ENCODE peak calls at places on chromosomes 6 and 20, in five cellular contexts. One of them, this sample, is unnamed.

GRCh38 chr20:40688129-40689099 is 622 bp downstream of the MAFB start:
- DNase-seq in small intestine: peak; percentile 23
- DNase-seq in lower lobe of right lung: peak; percentile 66
- DNase-seq in transverse colon: no peak
- DNase-seq in gastrocnemius medialis: no peak
- DNase-seq in this sample: no peak

GRCh38 chr20:2946988-2947961 is 74.0 kb downstream of the PTPRA start:
- DNase-seq in small intestine: peak; percentile 53
- DNase-seq in lower lobe of right lung: no peak
- DNase-seq in transverse colon: no peak
- DNase-seq in gastrocnemius medialis: no peak
- DNase-seq in this sample: no peak

GRCh38 chr6:41655706-41656668 is 17.7 kb downstream of the MDFI start:
- DNase-seq in small intestine: no peak
- DNase-seq in lower lobe of right lung: peak; percentile 22
- DNase-seq in transverse colon: no peak
- DNase-seq in gastrocnemius medialis: no peak
- DNase-seq in this sample: no peak

GRCh38 chr20:10094566-10095173 is 59.9 kb downstream of the ANKEF1 start:
- DNase-seq in small intestine: no peak
- DNase-seq in lower lobe of right lung: no peak
- DNase-seq in transverse colon: no peak
- DNase-seq in gastrocnemius medialis: no peak
- DNase-seq in this sample: no peak

GRCh38 chr20:41654292-41654691 is 36.1 kb upstream of the CHD6 start:
- DNase-seq in small intestine: peak; percentile 31
- DNase-seq in lower lobe of right lung: no peak
- DNase-seq in transverse colon: no peak
- DNase-seq in gastrocnemius medialis: no peak
- DNase-seq in this sample: no peak

GRCh38 chr6:151847064-151847463 is 39.6 kb downstream of the ESR1 start:
- DNase-seq in small intestine: no peak
- DNase-seq in lower lobe of right lung: no peak
- DNase-seq in transverse colon: no peak
- DNase-seq in gastrocnemius medialis: no peak
- DNase-seq in this sample: no peak

GRCh38 chr6:34970962-34971361 is 81.9 kb downstream of the ANKS1A start:
- DNase-seq in small intestine: no peak
- DNase-seq in lower lobe of right lung: no peak
- DNase-seq in transverse colon: no peak
- DNase-seq in gastrocnemius medialis: no peak
- DNase-seq in this sample: no peak

GRCh38 chr20:41135187-41135887 is 2.0 kb upstream of the PLCG1 start:
- DNase-seq in small intestine: peak; percentile 63
- DNase-seq in lower lobe of right lung: peak; percentile 60
- DNase-seq in transverse colon: peak; percentile 60
- DNase-seq in gastrocnemius medialis: no peak
- DNase-seq in this sample: no peak

GRCh38 chr6:42007753-42008528 is 42.4 kb upstream of the TAF8 start:
- DNase-seq in small intestine: no peak
- DNase-seq in lower lobe of right lung: no peak
- DNase-seq in transverse colon: no peak
- DNase-seq in gastrocnemius medialis: no peak
- DNase-seq in this sample: no peak

GRCh38 chr6:89950879-89951391 is 56.7 kb downstream of the GJA10 start:
- DNase-seq in small intestine: no peak
- DNase-seq in lower lobe of right lung: no peak
- DNase-seq in transverse colon: no peak
- DNase-seq in gastrocnemius medialis: no peak
- DNase-seq in this sample: no peak

GRCh38 chr6:7254980-7255825 is 57.8 kb downstream of the SSR1 start:
- DNase-seq in small intestine: no peak
- DNase-seq in lower lobe of right lung: peak; percentile 62
- DNase-seq in transverse colon: no peak
- DNase-seq in gastrocnemius medialis: no peak
- DNase-seq in this sample: no peak

GRCh38 chr6:128491041-128491642 is 29.3 kb downstream of the PTPRK start:
- DNase-seq in small intestine: peak; percentile 38
- DNase-seq in lower lobe of right lung: no peak
- DNase-seq in transverse colon: peak; percentile 29
- DNase-seq in gastrocnemius medialis: no peak
- DNase-seq in this sample: no peak

GRCh38 chr20:9143926-9144325 is 75.0 kb downstream of the PLCB4 start:
- DNase-seq in small intestine: no peak
- DNase-seq in lower lobe of right lung: no peak
- DNase-seq in transverse colon: no peak
- DNase-seq in gastrocnemius medialis: no peak
- DNase-seq in this sample: no peak

GRCh38 chr20:40678286-40678835 is 10.7 kb downstream of the MAFB start:
- DNase-seq in small intestine: no peak
- DNase-seq in lower lobe of right lung: no peak
- DNase-seq in transverse colon: no peak
- DNase-seq in gastrocnemius medialis: no peak
- DNase-seq in this sample: no peak

GRCh38 chr20:58712116-58712822 is 19.7 kb downstream of the NPEPL1 start:
- DNase-seq in small intestine: no peak
- DNase-seq in lower lobe of right lung: no peak
- DNase-seq in transverse colon: peak; percentile 5
- DNase-seq in gastrocnemius medialis: no peak
- DNase-seq in this sample: peak; percentile 44

GRCh38 chr6:167134448-167135328 is 11.8 kb downstream of the CCR6 start:
- DNase-seq in small intestine: no peak
- DNase-seq in lower lobe of right lung: no peak
- DNase-seq in transverse colon: no peak
- DNase-seq in gastrocnemius medialis: no peak
- DNase-seq in this sample: no peak

GRCh38 chr20:36322131-36322530 is 16.0 kb downstream of the DLGAP4 start:
- DNase-seq in small intestine: no peak
- DNase-seq in lower lobe of right lung: no peak
- DNase-seq in transverse colon: no peak
- DNase-seq in gastrocnemius medialis: no peak
- DNase-seq in this sample: no peak

GRCh38 chr6:132247381-132248159 is 153.7 kb downstream of the MOXD1 start:
- DNase-seq in small intestine: no peak
- DNase-seq in lower lobe of right lung: no peak
- DNase-seq in transverse colon: no peak
- DNase-seq in gastrocnemius medialis: no peak
- DNase-seq in this sample: no peak

GRCh38 chr6:149459761-149460160 is 25.1 kb downstream of the ZC3H12D start:
- DNase-seq in small intestine: no peak
- DNase-seq in lower lobe of right lung: no peak
- DNase-seq in transverse colon: no peak
- DNase-seq in gastrocnemius medialis: no peak
- DNase-seq in this sample: no peak

GRCh38 chr6:131225127-131225526 is 89.9 kb downstream of the AKAP7 start:
- DNase-seq in small intestine: no peak
- DNase-seq in lower lobe of right lung: no peak
- DNase-seq in transverse colon: no peak
- DNase-seq in gastrocnemius medialis: no peak
- DNase-seq in this sample: no peak

GRCh38 chr6:51120016-51120415 is 301.3 kb downstream of the TFAP2B start:
- DNase-seq in small intestine: no peak
- DNase-seq in lower lobe of right lung: no peak
- DNase-seq in transverse colon: no peak
- DNase-seq in gastrocnemius medialis: no peak
- DNase-seq in this sample: no peak

GRCh38 chr6:111691345-111692225 is 85.9 kb upstream of the TRAF3IP2 start:
- DNase-seq in small intestine: no peak
- DNase-seq in lower lobe of right lung: no peak
- DNase-seq in transverse colon: peak; percentile 47
- DNase-seq in gastrocnemius medialis: peak; percentile 69
- DNase-seq in this sample: no peak

GRCh38 chr6:1790684-1791083 is 181.0 kb downstream of the FOXC1 start:
- DNase-seq in small intestine: no peak
- DNase-seq in lower lobe of right lung: no peak
- DNase-seq in transverse colon: no peak
- DNase-seq in gastrocnemius medialis: no peak
- DNase-seq in this sample: no peak

GRCh38 chr20:51628533-51629398 is 86.2 kb upstream of the NFATC2 start:
- DNase-seq in small intestine: peak; percentile 41
- DNase-seq in lower lobe of right lung: no peak
- DNase-seq in transverse colon: no peak
- DNase-seq in gastrocnemius medialis: no peak
- DNase-seq in this sample: no peak

GRCh38 chr6:130239755-130240154 is 17.0 kb upstream of the SAMD3 start:
- DNase-seq in small intestine: no peak
- DNase-seq in lower lobe of right lung: no peak
- DNase-seq in transverse colon: no peak
- DNase-seq in gastrocnemius medialis: no peak
- DNase-seq in this sample: no peak

GRCh38 chr6:159981591-159982245 is 12.8 kb downstream of the IGF2R start:
- DNase-seq in small intestine: peak; percentile 43
- DNase-seq in lower lobe of right lung: peak; percentile 79
- DNase-seq in transverse colon: peak; percentile 55
- DNase-seq in gastrocnemius medialis: no peak
- DNase-seq in this sample: no peak

GRCh38 chr6:24524801-24525200 is 30.0 kb downstream of the ALDH5A1 start:
- DNase-seq in small intestine: peak; percentile 24
- DNase-seq in lower lobe of right lung: no peak
- DNase-seq in transverse colon: no peak
- DNase-seq in gastrocnemius medialis: no peak
- DNase-seq in this sample: no peak

GRCh38 chr6:43282060-43282459 is 16.0 kb upstream of the SLC22A7 start:
- DNase-seq in small intestine: no peak
- DNase-seq in lower lobe of right lung: no peak
- DNase-seq in transverse colon: no peak
- DNase-seq in gastrocnemius medialis: no peak
- DNase-seq in this sample: no peak

GRCh38 chr6:43282636-43283513 is 15.2 kb upstream of the SLC22A7 start:
- DNase-seq in small intestine: no peak
- DNase-seq in lower lobe of right lung: no peak
- DNase-seq in transverse colon: no peak
- DNase-seq in gastrocnemius medialis: no peak
- DNase-seq in this sample: no peak

GRCh38 chr6:43277643-43278523 is 20.2 kb upstream of the SLC22A7 start:
- DNase-seq in small intestine: peak; percentile 98
- DNase-seq in lower lobe of right lung: no peak
- DNase-seq in transverse colon: peak; percentile 89
- DNase-seq in gastrocnemius medialis: no peak
- DNase-seq in this sample: no peak

GRCh38 chr6:43278524-43279078 is 19.5 kb upstream of the SLC22A7 start:
- DNase-seq in small intestine: peak; percentile 98
- DNase-seq in lower lobe of right lung: no peak
- DNase-seq in transverse colon: peak; percentile 71
- DNase-seq in gastrocnemius medialis: no peak
- DNase-seq in this sample: no peak

DNA sequence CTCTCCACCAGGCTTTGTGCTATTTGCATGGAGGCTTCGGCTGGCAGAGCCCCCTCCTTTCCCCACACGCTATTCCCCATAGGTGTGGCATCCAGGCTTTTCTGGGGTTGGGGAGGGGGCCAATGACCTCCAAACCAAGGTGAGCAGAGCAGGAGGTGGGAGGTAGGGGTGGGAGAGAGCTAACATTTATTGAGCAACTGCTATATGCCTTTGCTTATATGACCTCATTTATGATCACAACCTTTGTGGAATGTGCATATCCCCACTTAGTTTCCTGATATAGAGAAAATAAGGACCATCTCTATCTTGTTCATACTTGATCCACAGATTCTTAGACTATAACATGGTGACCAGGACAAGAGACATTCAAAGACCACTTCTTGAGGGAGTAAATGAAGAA is 17.8 kb upstream of the SLC22A7 start:
- DNase-seq in small intestine: no peak
- DNase-seq in lower lobe of right lung: no peak
- DNase-seq in transverse colon: no peak
- DNase-seq in gastrocnemius medialis: no peak
- DNase-seq in this sample: no peak
- H3K4me1 ChIP-seq in small intestine: peaks cover 14% of the 10 kb centered on the region
- H3K4me1 ChIP-seq in lower lobe of right lung: peaks cover 14% of the 10 kb centered on the region
- H3K4me1 ChIP-seq in transverse colon: peaks cover 30% of the 10 kb centered on the region
- H3K4me1 ChIP-seq in gastrocnemius medialis: peaks cover 4% of the 10 kb centered on the region
- H3K4me1 ChIP-seq in this sample: no peaks in the 10 kb centered on the region

DNA sequence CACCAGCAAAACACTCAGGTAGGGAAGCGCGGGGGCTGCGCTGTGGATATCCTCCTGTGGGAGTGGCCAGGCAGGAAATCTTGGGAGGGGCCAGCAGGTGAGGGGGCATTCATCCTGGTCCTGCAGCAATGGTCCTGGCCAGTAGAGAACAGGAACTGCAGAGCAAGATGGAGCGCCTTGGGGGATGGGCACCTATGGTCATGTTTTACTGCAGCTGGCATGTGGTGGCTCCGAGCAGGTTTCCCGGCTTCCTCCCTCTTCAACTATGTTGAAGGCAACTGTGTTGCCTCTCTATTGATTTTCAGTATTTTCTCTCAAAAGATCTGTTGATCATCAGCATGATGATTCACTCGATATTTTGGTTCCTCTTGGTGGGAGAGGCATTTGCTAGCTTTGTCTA is 70.9 kb downstream of the SNAP91 start:
- DNase-seq in small intestine: no peak
- DNase-seq in lower lobe of right lung: no peak
- DNase-seq in transverse colon: no peak
- DNase-seq in gastrocnemius medialis: no peak
- DNase-seq in this sample: no peak
- H3K4me1 ChIP-seq in small intestine: no peaks in the 10 kb centered on the region
- H3K4me1 ChIP-seq in lower lobe of right lung: no peaks in the 10 kb centered on the region
- H3K4me1 ChIP-seq in transverse colon: no peaks in the 10 kb centered on the region
- H3K4me1 ChIP-seq in gastrocnemius medialis: no peaks in the 10 kb centered on the region
- H3K4me1 ChIP-seq in this sample: no peaks in the 10 kb centered on the region

GRCh38 chr6:32194825-32195651 is 2.6 kb upstream of the GPSM3 start:
- DNase-seq in small intestine: peak; percentile 58
- DNase-seq in lower lobe of right lung: no peak
- DNase-seq in transverse colon: peak; percentile 44
- DNase-seq in gastrocnemius medialis: no peak
- DNase-seq in this sample: no peak
- H3K4me1 ChIP-seq in small intestine: peaks cover 6% of the 10 kb centered on the region
- H3K4me1 ChIP-seq in lower lobe of right lung: peaks cover 56% of the 10 kb centered on the region
- H3K4me1 ChIP-seq in transverse colon: peaks cover 10% of the 10 kb centered on the region
- H3K4me1 ChIP-seq in gastrocnemius medialis: peaks cover 30% of the 10 kb centered on the region
- H3K4me1 ChIP-seq in this sample: peaks cover 4% of the 10 kb centered on the region

GRCh38 chr20:44969320-44969879 is 3.1 kb downstream of the STK4 start:
- DNase-seq in small intestine: no peak
- DNase-seq in lower lobe of right lung: no peak
- DNase-seq in transverse colon: no peak
- DNase-seq in gastrocnemius medialis: no peak
- DNase-seq in this sample: no peak
- H3K4me1 ChIP-seq in small intestine: peaks cover 1% of the 10 kb centered on the region
- H3K4me1 ChIP-seq in lower lobe of right lung: peaks cover 43% of the 10 kb centered on the region
- H3K4me1 ChIP-seq in transverse colon: no peaks in the 10 kb centered on the region
- H3K4me1 ChIP-seq in gastrocnemius medialis: peaks cover 11% of the 10 kb centered on the region
- H3K4me1 ChIP-seq in this sample: peaks cover 12% of the 10 kb centered on the region

DNA sequence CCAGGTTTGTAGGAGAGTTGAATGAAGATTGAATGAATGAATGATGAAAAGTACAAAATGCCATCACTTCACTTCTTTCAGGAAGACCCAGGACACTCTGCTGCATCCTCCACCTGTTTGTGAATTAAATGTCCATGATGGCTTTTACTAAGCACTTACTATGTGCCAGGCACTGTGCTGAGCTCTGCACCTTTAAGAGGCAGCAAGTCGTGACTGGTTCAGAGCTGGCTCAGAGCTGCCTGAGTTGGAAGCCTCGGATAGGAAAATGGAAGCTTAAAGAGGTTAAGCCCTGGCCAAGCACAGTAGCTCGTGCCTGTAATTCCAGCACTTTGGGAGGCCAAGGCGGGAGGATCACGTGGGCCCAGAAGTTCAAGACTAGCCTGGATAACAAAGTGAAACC is 95.7 kb downstream of the SNX5 start:
- DNase-seq in small intestine: no peak
- DNase-seq in lower lobe of right lung: no peak
- DNase-seq in transverse colon: no peak
- DNase-seq in gastrocnemius medialis: no peak
- DNase-seq in this sample: no peak
- H3K4me1 ChIP-seq in small intestine: peaks cover 14% of the 10 kb centered on the region
- H3K4me1 ChIP-seq in lower lobe of right lung: peaks cover 34% of the 10 kb centered on the region
- H3K4me1 ChIP-seq in transverse colon: peaks cover 36% of the 10 kb centered on the region
- H3K4me1 ChIP-seq in gastrocnemius medialis: peaks cover 4% of the 10 kb centered on the region
- H3K4me1 ChIP-seq in this sample: peaks cover 32% of the 10 kb centered on the region

This sample was measured in right atrium auricular region.